ENCODE peak calls at places on chromosome 3, in seven cellular contexts. T is transverse colon, P is testis, Q is thyroid gland, D is heart left ventricle, V is gastrocnemius medialis, I is lower leg skin. Y is an unnamed sample.

GRCh38 chr3:10333359-10333670 is 12.4 kb upstream of the SEC13 start:
- DNase-seq in T (no peak), P (no peak), Q (no peak), D (no peak), V (no peak), I (no peak), Y (no peak)

GRCh38 chr3:53949541-53949940 is 57.9 kb upstream of the SELENOK start:
- DNase-seq in T (no peak), P (no peak), Q (no peak), D (no peak), V (no peak), I (no peak), Y (no peak)

GRCh38 chr3:58150130-58150663 is 60.6 kb downstream of the DNASE1L3 start:
- DNase-seq in T (no peak), P (no peak), Q (no peak), D (no peak), V (no peak), I (no peak), Y (no peak)

GRCh38 chr3:153026026-153026425 is 136.0 kb upstream of the RAP2B start:
- DNase-seq in T (no peak), P (no peak), Q (no peak), D (no peak), V (no peak), I (no peak), Y (no peak)

GRCh38 chr3:135802171-135802570 is 163.4 kb upstream of the PPP2R3A start:
- DNase-seq in T (peak; percentile 36), P (no peak), Q (no peak), D (no peak), V (no peak), I (no peak), Y (no peak)

GRCh38 chr3:23671901-23672589 is 133.7 kb upstream of the UBE2E1 start:
- DNase-seq in T (peak; percentile 79), P (peak; percentile 53), Q (peak; percentile 27), D (peak; percentile 34), V (no peak), I (no peak), Y (no peak)

GRCh38 chr3:43748179-43748578 is 57.4 kb downstream of the ABHD5 start:
- DNase-seq in T (no peak), P (no peak), Q (no peak), D (no peak), V (no peak), I (peak; percentile 56), Y (no peak)

GRCh38 chr3:71304684-71305083 is 278.8 kb downstream of the FOXP1 start:
- DNase-seq in T (peak; percentile 22), P (peak; percentile 55), Q (peak; percentile 11), D (no peak), V (no peak), I (no peak), Y (no peak)

GRCh38 chr3:2792432-2792831 is 317.7 kb downstream of the IL5RA start:
- DNase-seq in T (no peak), P (no peak), Q (no peak), D (no peak), V (no peak), I (no peak), Y (no peak)

GRCh38 chr3:137772231-137772617 is 8.1 kb downstream of the SOX14 start:
- DNase-seq in T (no peak), P (no peak), Q (no peak), D (no peak), V (no peak), I (no peak), Y (no peak)

GRCh38 chr3:114809668-114810413 is 337.2 kb downstream of the ZBTB20 start:
- DNase-seq in T (no peak), P (no peak), Q (peak; percentile 30), D (no peak), V (no peak), I (no peak), Y (no peak)

GRCh38 chr3:58639001-58639400 is 27.6 kb downstream of the FAM3D start:
- DNase-seq in T (no peak), P (no peak), Q (no peak), D (peak; percentile 4), V (no peak), I (no peak), Y (no peak)

DNA sequence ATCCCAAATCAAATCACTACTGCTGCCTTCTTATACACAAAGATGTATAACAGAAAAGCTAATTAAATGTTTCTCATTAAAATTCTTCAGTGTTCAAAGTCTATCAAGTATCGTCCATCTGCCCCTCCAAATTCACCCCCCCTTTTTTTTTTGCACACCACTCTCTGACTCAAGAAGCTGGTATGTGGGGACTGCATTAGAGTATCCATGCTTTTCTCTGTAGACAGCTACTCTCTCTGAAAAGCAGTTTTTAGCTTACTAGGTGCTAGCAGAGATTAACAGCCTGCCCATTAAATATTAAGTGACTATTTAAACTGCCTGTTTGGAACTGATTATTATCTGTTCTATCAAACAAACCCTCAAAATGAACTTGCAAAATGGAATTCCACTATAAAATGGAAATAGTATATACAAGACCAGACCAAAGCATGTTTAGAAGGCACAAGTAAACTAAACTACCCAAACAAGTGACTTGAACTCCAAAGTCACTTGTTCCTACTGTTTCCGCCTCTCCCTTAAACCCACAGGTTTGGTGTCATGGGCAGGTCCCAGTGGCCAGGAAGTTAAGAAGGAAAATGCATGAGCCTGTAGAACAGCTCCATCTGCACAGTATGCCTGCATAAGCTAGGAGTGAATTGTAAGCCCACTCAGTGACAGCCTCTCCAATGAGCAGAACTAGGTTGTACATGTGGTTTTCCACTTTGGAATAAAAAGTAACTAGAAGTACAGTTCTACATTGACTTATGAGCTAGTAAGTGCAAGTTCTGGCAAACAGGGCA is 32.5 kb downstream of the GBE1 start:
- DNase-seq in T (no peak), P (no peak), Q (no peak), D (no peak), V (no peak), I (no peak), Y (no peak)
- TF ChIP-seq CTCF in T (no peak), P (no peak), Q (no peak), D (no peak), V (no peak), I (no peak), Y (no peak)

GRCh38 chr3:184718431-184718830 is 6.6 kb upstream of the MAGEF1 start:
- DNase-seq in T (no peak), P (no peak), Q (no peak), D (no peak), V (no peak), I (no peak), Y (no peak)

GRCh38 chr3:184719709-184720108 is 7.8 kb upstream of the MAGEF1 start:
- DNase-seq in T (no peak), P (no peak), Q (no peak), D (no peak), V (no peak), I (no peak), Y (no peak)

GRCh38 chr3:184715943-184716651 is 4.2 kb upstream of the MAGEF1 start:
- DNase-seq in T (no peak), P (no peak), Q (peak; percentile 26), D (no peak), V (no peak), I (no peak), Y (no peak)

GRCh38 chr3:184717608-184717995 is 5.7 kb upstream of the MAGEF1 start:
- DNase-seq in T (no peak), P (no peak), Q (no peak), D (no peak), V (no peak), I (no peak), Y (no peak)

DNA sequence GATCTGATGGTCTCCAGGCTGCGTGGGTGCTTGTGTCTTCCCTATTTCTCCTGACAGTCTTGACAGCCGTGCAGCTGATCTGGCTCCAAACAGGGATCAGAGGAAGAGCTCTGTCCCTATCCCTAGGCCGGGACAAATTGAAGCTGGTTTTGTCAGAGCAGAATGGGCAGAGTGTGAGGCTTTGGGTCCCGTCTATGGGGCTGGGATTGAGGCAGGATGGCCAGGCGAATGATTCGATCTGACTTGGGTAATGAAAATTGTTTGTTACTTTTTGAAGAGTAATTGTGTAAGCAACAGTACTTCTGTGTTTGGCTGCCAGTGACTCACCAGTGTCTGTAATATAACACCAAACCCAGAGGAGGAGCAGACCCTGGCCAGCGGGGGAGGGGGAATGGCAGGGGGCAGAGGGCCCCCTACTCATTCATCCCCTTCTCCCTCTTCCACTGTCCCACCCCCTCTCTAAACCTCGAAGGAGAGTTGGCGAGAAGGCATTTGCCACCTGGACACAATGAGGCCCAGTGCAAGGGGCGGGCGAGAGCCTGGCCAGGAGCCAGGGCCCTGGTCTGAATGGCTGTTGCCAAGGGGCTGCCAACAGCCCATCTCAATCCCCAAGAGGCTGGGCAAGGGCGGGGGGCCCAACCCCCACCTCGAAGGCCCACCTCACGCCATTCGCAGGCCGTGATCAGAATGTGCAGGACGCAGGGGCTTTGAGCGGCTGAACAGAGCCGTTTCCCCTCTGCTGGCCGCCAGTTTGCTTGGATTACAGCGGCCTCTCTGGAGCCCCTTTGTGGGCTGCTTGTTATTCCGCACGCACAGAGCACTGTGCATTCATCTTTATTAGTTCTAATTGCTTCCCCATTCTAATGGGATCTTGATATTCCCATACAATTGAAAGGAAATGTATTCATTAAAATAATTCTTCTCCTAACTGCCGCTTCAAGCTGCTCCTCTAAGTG is 5.1 kb upstream of the MAGEF1 start:
- DNase-seq in T (no peak), P (no peak), Q (peak; percentile 10), D (peak; percentile 48), V (no peak), I (no peak), Y (no peak)
- TF ChIP-seq POLR2A in T (no peak), P (no peak), Q (no peak), D (no peak), V (no peak), I (no peak), Y (no peak)

DNA sequence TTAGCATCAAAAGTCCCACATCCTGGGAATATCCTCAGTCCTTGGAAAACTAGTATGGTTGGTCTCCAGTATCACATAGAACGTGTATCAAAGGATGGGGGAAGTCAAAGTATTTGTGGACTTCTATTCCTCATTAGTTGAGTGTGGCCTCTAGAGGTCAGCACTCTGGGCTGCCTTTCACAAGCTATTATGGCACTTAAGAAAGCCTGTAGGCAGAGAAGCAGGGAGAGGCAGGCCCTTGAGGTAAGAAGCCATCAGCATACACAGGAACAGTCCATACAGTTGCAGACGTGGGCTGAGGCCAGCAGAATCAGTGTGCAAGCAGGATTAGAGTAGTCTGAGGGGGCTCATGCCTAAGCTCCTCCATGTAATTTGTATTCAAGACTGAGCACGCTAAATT is 341.7 kb downstream of the CLSTN2 start:
- DNase-seq in T (no peak), P (peak; percentile 45), Q (peak; percentile 54), D (no peak), V (no peak), I (no peak), Y (no peak)
- TF ChIP-seq CTCF in T (no peak), P (no peak), Q (peak; percentile 21), D (no peak), V (no peak), I (no peak), Y (no peak)

DNA sequence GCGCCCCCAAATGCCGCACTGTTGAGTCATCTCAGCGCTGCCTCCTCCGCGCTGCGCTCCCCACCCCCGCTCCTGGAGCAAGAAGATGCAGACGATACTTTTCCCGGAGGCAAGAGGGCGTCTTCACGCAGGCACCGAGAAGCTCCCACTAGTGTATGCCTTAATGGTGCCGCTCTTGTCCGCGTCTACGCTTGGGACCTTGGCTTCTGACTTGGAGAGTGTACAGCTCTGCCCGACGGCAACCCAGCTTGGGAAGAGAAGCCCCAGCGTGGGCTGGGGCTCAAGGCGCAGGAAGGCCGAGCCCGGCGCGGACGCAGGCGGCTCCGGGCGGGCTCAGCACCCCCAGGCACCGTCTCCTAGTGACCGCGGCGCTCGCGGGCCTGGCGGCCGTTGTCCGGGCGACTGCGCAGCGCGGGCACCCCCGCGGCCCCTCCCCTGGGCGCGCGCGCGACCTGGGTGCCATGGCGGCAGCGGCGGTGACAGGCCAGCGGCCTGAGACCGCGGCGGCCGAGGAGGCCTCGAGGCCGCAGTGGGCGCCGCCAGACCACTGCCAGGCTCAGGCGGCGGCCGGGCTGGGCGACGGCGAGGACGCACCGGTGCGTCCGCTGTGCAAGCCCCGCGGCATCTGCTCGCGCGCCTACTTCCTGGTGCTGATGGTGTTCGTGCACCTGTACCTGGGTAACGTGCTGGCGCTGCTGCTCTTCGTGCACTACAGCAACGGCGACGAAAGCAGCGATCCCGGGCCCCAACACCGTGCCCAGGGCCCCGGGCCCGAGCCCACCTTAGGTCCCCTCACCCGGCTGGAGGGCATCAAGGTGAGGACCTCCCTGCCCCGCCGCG is at the start of gene P4HTM:
- DNase-seq in T (peak; percentile 87), P (peak; percentile 92), Q (peak; percentile 89), D (peak; percentile 91), V (peak; percentile 62), I (peak; percentile 97), Y (peak; percentile 95)
- TF ChIP-seq POLR2A in T (peak; percentile 68), P (no peak), Q (peak; percentile 20), D (peak; percentile 51), V (no peak), I (no peak), Y (no peak)